ENCODE peak calls at places on chromosomes 4 and X, in ten cellular contexts. One of them, this sample, is unnamed.
A peak's percentile ranks its signal among the peaks of the same experiment; 100 is the strongest.

GRCh38 chr4:41471126-41471665 is 66.8 kb upstream of the LIMCH1 start:
- DNase-seq in epithelial cell of esophagus: no peak
- DNase-seq in non-pigmented ciliary epithelial cell: no peak
- DNase-seq in H54: no peak
- DNase-seq in sciatic nerve: no peak
- DNase-seq in NCI-H510A treated with DMSO at 0.1 percent for 48 hours: no peak
- DNase-seq in stimulated activated naive CD8-positive, alpha-beta T cell treated with anti-CD3 and anti-CD28 coated beads, Interleukin-15, amount 100 ng/mL, for 72 hours: no peak
- DNase-seq in iris pigment epithelial cell: no peak
- DNase-seq in activated CD8-positive, alpha-beta T cell treated with anti-CD3 and anti-CD28 coated beads, Interleukin-2, amount 10 ng/mL, durations not matched to agents 7 days and 5 days: no peak
- DNase-seq in EL: no peak
- DNase-seq in this sample: no peak

GRCh38 chr4:145760961-145761929 is 81.3 kb downstream of the C4orf51 start:
- DNase-seq in epithelial cell of esophagus: no peak
- DNase-seq in non-pigmented ciliary epithelial cell: no peak
- DNase-seq in H54: no peak
- DNase-seq in sciatic nerve: no peak
- DNase-seq in NCI-H510A treated with DMSO at 0.1 percent for 48 hours: no peak
- DNase-seq in stimulated activated naive CD8-positive, alpha-beta T cell treated with anti-CD3 and anti-CD28 coated beads, Interleukin-15, amount 100 ng/mL, for 72 hours: no peak
- DNase-seq in iris pigment epithelial cell: no peak
- DNase-seq in activated CD8-positive, alpha-beta T cell treated with anti-CD3 and anti-CD28 coated beads, Interleukin-2, amount 10 ng/mL, durations not matched to agents 7 days and 5 days: no peak
- DNase-seq in EL: no peak
- DNase-seq in this sample: no peak

GRCh38 chr4:186839122-186840037 is 115.7 kb upstream of the FAT1 start:
- DNase-seq in epithelial cell of esophagus: peak; percentile 53
- DNase-seq in non-pigmented ciliary epithelial cell: peak; percentile 77
- DNase-seq in H54: no peak
- DNase-seq in sciatic nerve: peak; percentile 71
- DNase-seq in NCI-H510A treated with DMSO at 0.1 percent for 48 hours: no peak
- DNase-seq in stimulated activated naive CD8-positive, alpha-beta T cell treated with anti-CD3 and anti-CD28 coated beads, Interleukin-15, amount 100 ng/mL, for 72 hours: no peak
- DNase-seq in iris pigment epithelial cell: peak; percentile 94
- DNase-seq in activated CD8-positive, alpha-beta T cell treated with anti-CD3 and anti-CD28 coated beads, Interleukin-2, amount 10 ng/mL, durations not matched to agents 7 days and 5 days: no peak
- DNase-seq in EL: peak; percentile 84
- DNase-seq in this sample: no peak

GRCh38 chr4:87216469-87216868 is 3.9 kb downstream of the KLHL8 start:
- DNase-seq in epithelial cell of esophagus: peak; percentile 20
- DNase-seq in non-pigmented ciliary epithelial cell: no peak
- DNase-seq in H54: no peak
- DNase-seq in sciatic nerve: no peak
- DNase-seq in NCI-H510A treated with DMSO at 0.1 percent for 48 hours: no peak
- DNase-seq in stimulated activated naive CD8-positive, alpha-beta T cell treated with anti-CD3 and anti-CD28 coated beads, Interleukin-15, amount 100 ng/mL, for 72 hours: no peak
- DNase-seq in iris pigment epithelial cell: peak; percentile 16
- DNase-seq in activated CD8-positive, alpha-beta T cell treated with anti-CD3 and anti-CD28 coated beads, Interleukin-2, amount 10 ng/mL, durations not matched to agents 7 days and 5 days: no peak
- DNase-seq in EL: no peak
- DNase-seq in this sample: no peak

GRCh38 chr4:3499710-3500109 is 32.5 kb downstream of the LRPAP1 start:
- DNase-seq in epithelial cell of esophagus: no peak
- DNase-seq in non-pigmented ciliary epithelial cell: no peak
- DNase-seq in H54: no peak
- DNase-seq in sciatic nerve: no peak
- DNase-seq in NCI-H510A treated with DMSO at 0.1 percent for 48 hours: no peak
- DNase-seq in stimulated activated naive CD8-positive, alpha-beta T cell treated with anti-CD3 and anti-CD28 coated beads, Interleukin-15, amount 100 ng/mL, for 72 hours: no peak
- DNase-seq in iris pigment epithelial cell: no peak
- DNase-seq in activated CD8-positive, alpha-beta T cell treated with anti-CD3 and anti-CD28 coated beads, Interleukin-2, amount 10 ng/mL, durations not matched to agents 7 days and 5 days: no peak
- DNase-seq in EL: no peak
- DNase-seq in this sample: no peak

GRCh38 chr4:136687118-136687517 is 845.2 kb downstream of the PCDH18 start:
- DNase-seq in epithelial cell of esophagus: no peak
- DNase-seq in non-pigmented ciliary epithelial cell: no peak
- DNase-seq in H54: no peak
- DNase-seq in sciatic nerve: no peak
- DNase-seq in NCI-H510A treated with DMSO at 0.1 percent for 48 hours: no peak
- DNase-seq in stimulated activated naive CD8-positive, alpha-beta T cell treated with anti-CD3 and anti-CD28 coated beads, Interleukin-15, amount 100 ng/mL, for 72 hours: no peak
- DNase-seq in iris pigment epithelial cell: peak; percentile 1
- DNase-seq in activated CD8-positive, alpha-beta T cell treated with anti-CD3 and anti-CD28 coated beads, Interleukin-2, amount 10 ng/mL, durations not matched to agents 7 days and 5 days: no peak
- DNase-seq in EL: no peak
- DNase-seq in this sample: no peak

GRCh38 chr4:337143-337931 is at the start of gene ZNF141:
- DNase-seq in epithelial cell of esophagus: peak; percentile 98
- DNase-seq in non-pigmented ciliary epithelial cell: peak; percentile 88
- DNase-seq in H54: no peak
- DNase-seq in sciatic nerve: peak; percentile 97
- DNase-seq in NCI-H510A treated with DMSO at 0.1 percent for 48 hours: peak; percentile 79
- DNase-seq in stimulated activated naive CD8-positive, alpha-beta T cell treated with anti-CD3 and anti-CD28 coated beads, Interleukin-15, amount 100 ng/mL, for 72 hours: peak; percentile 90
- DNase-seq in iris pigment epithelial cell: peak; percentile 99
- DNase-seq in activated CD8-positive, alpha-beta T cell treated with anti-CD3 and anti-CD28 coated beads, Interleukin-2, amount 10 ng/mL, durations not matched to agents 7 days and 5 days: peak; percentile 96
- DNase-seq in EL: peak; percentile 97
- DNase-seq in this sample: peak; percentile 99

GRCh38 chr4:145420595-145421214 is 60.9 kb upstream of the SMAD1 start:
- DNase-seq in epithelial cell of esophagus: peak; percentile 13
- DNase-seq in non-pigmented ciliary epithelial cell: no peak
- DNase-seq in H54: no peak
- DNase-seq in sciatic nerve: no peak
- DNase-seq in NCI-H510A treated with DMSO at 0.1 percent for 48 hours: no peak
- DNase-seq in stimulated activated naive CD8-positive, alpha-beta T cell treated with anti-CD3 and anti-CD28 coated beads, Interleukin-15, amount 100 ng/mL, for 72 hours: no peak
- DNase-seq in iris pigment epithelial cell: no peak
- DNase-seq in activated CD8-positive, alpha-beta T cell treated with anti-CD3 and anti-CD28 coated beads, Interleukin-2, amount 10 ng/mL, durations not matched to agents 7 days and 5 days: no peak
- DNase-seq in EL: no peak
- DNase-seq in this sample: no peak

GRCh38 chrX:97070346-97070745 is 186.6 kb downstream of the RPA4 start:
- DNase-seq in epithelial cell of esophagus: no peak
- DNase-seq in non-pigmented ciliary epithelial cell: no peak
- DNase-seq in H54: no peak
- DNase-seq in sciatic nerve: no peak
- DNase-seq in NCI-H510A treated with DMSO at 0.1 percent for 48 hours: no peak
- DNase-seq in stimulated activated naive CD8-positive, alpha-beta T cell treated with anti-CD3 and anti-CD28 coated beads, Interleukin-15, amount 100 ng/mL, for 72 hours: no peak
- DNase-seq in iris pigment epithelial cell: no peak
- DNase-seq in activated CD8-positive, alpha-beta T cell treated with anti-CD3 and anti-CD28 coated beads, Interleukin-2, amount 10 ng/mL, durations not matched to agents 7 days and 5 days: no peak
- DNase-seq in EL: no peak
- DNase-seq in this sample: no peak

GRCh38 chr4:8200302-8200975 is 1.3 kb downstream of the SH3TC1 start:
- DNase-seq in epithelial cell of esophagus: peak; percentile 61
- DNase-seq in non-pigmented ciliary epithelial cell: no peak
- DNase-seq in H54: no peak
- DNase-seq in sciatic nerve: no peak
- DNase-seq in NCI-H510A treated with DMSO at 0.1 percent for 48 hours: no peak
- DNase-seq in stimulated activated naive CD8-positive, alpha-beta T cell treated with anti-CD3 and anti-CD28 coated beads, Interleukin-15, amount 100 ng/mL, for 72 hours: no peak
- DNase-seq in iris pigment epithelial cell: peak; percentile 71
- DNase-seq in activated CD8-positive, alpha-beta T cell treated with anti-CD3 and anti-CD28 coated beads, Interleukin-2, amount 10 ng/mL, durations not matched to agents 7 days and 5 days: peak; percentile 38
- DNase-seq in EL: peak; percentile 18
- DNase-seq in this sample: peak; percentile 92

GRCh38 chr4:113952452-113953029 is 26.9 kb downstream of the ARSJ start:
- DNase-seq in epithelial cell of esophagus: peak; percentile 58
- DNase-seq in non-pigmented ciliary epithelial cell: no peak
- DNase-seq in H54: no peak
- DNase-seq in sciatic nerve: no peak
- DNase-seq in NCI-H510A treated with DMSO at 0.1 percent for 48 hours: peak; percentile 17
- DNase-seq in stimulated activated naive CD8-positive, alpha-beta T cell treated with anti-CD3 and anti-CD28 coated beads, Interleukin-15, amount 100 ng/mL, for 72 hours: peak; percentile 40
- DNase-seq in iris pigment epithelial cell: peak; percentile 61
- DNase-seq in activated CD8-positive, alpha-beta T cell treated with anti-CD3 and anti-CD28 coated beads, Interleukin-2, amount 10 ng/mL, durations not matched to agents 7 days and 5 days: peak; percentile 45
- DNase-seq in EL: peak; percentile 58
- DNase-seq in this sample: no peak

GRCh38 chr4:65839288-65839919 is 169.1 kb upstream of the EPHA5 start:
- DNase-seq in epithelial cell of esophagus: no peak
- DNase-seq in non-pigmented ciliary epithelial cell: no peak
- DNase-seq in H54: no peak
- DNase-seq in sciatic nerve: no peak
- DNase-seq in NCI-H510A treated with DMSO at 0.1 percent for 48 hours: no peak
- DNase-seq in stimulated activated naive CD8-positive, alpha-beta T cell treated with anti-CD3 and anti-CD28 coated beads, Interleukin-15, amount 100 ng/mL, for 72 hours: no peak
- DNase-seq in iris pigment epithelial cell: no peak
- DNase-seq in activated CD8-positive, alpha-beta T cell treated with anti-CD3 and anti-CD28 coated beads, Interleukin-2, amount 10 ng/mL, durations not matched to agents 7 days and 5 days: no peak
- DNase-seq in EL: no peak
- DNase-seq in this sample: no peak

GRCh38 chr4:108959497-108959896 is 196.6 kb upstream of the ETNPPL start:
- DNase-seq in epithelial cell of esophagus: no peak
- DNase-seq in non-pigmented ciliary epithelial cell: no peak
- DNase-seq in H54: no peak
- DNase-seq in sciatic nerve: no peak
- DNase-seq in NCI-H510A treated with DMSO at 0.1 percent for 48 hours: no peak
- DNase-seq in stimulated activated naive CD8-positive, alpha-beta T cell treated with anti-CD3 and anti-CD28 coated beads, Interleukin-15, amount 100 ng/mL, for 72 hours: no peak
- DNase-seq in iris pigment epithelial cell: peak; percentile 53
- DNase-seq in activated CD8-positive, alpha-beta T cell treated with anti-CD3 and anti-CD28 coated beads, Interleukin-2, amount 10 ng/mL, durations not matched to agents 7 days and 5 days: no peak
- DNase-seq in EL: no peak
- DNase-seq in this sample: no peak

GRCh38 chr4:8600266-8600665 is 7.7 kb downstream of the CPZ start:
- DNase-seq in epithelial cell of esophagus: no peak
- DNase-seq in non-pigmented ciliary epithelial cell: no peak
- DNase-seq in H54: no peak
- DNase-seq in sciatic nerve: no peak
- DNase-seq in NCI-H510A treated with DMSO at 0.1 percent for 48 hours: no peak
- DNase-seq in stimulated activated naive CD8-positive, alpha-beta T cell treated with anti-CD3 and anti-CD28 coated beads, Interleukin-15, amount 100 ng/mL, for 72 hours: no peak
- DNase-seq in iris pigment epithelial cell: no peak
- DNase-seq in activated CD8-positive, alpha-beta T cell treated with anti-CD3 and anti-CD28 coated beads, Interleukin-2, amount 10 ng/mL, durations not matched to agents 7 days and 5 days: no peak
- DNase-seq in EL: no peak
- DNase-seq in this sample: no peak

GRCh38 chr4:98828801-98829200 is 100.1 kb downstream of the EIF4E start:
- DNase-seq in epithelial cell of esophagus: peak; percentile 37
- DNase-seq in non-pigmented ciliary epithelial cell: no peak
- DNase-seq in H54: no peak
- DNase-seq in sciatic nerve: no peak
- DNase-seq in NCI-H510A treated with DMSO at 0.1 percent for 48 hours: no peak
- DNase-seq in stimulated activated naive CD8-positive, alpha-beta T cell treated with anti-CD3 and anti-CD28 coated beads, Interleukin-15, amount 100 ng/mL, for 72 hours: peak; percentile 7
- DNase-seq in iris pigment epithelial cell: peak; percentile 5
- DNase-seq in activated CD8-positive, alpha-beta T cell treated with anti-CD3 and anti-CD28 coated beads, Interleukin-2, amount 10 ng/mL, durations not matched to agents 7 days and 5 days: peak; percentile 45
- DNase-seq in EL: peak; percentile 18
- DNase-seq in this sample: no peak

GRCh38 chr4:156830356-156830755 is 141.2 kb downstream of the PDGFC start:
- DNase-seq in epithelial cell of esophagus: peak; percentile 33
- DNase-seq in non-pigmented ciliary epithelial cell: peak; percentile 56
- DNase-seq in H54: peak; percentile 6
- DNase-seq in sciatic nerve: no peak
- DNase-seq in NCI-H510A treated with DMSO at 0.1 percent for 48 hours: no peak
- DNase-seq in stimulated activated naive CD8-positive, alpha-beta T cell treated with anti-CD3 and anti-CD28 coated beads, Interleukin-15, amount 100 ng/mL, for 72 hours: no peak
- DNase-seq in iris pigment epithelial cell: peak; percentile 58
- DNase-seq in activated CD8-positive, alpha-beta T cell treated with anti-CD3 and anti-CD28 coated beads, Interleukin-2, amount 10 ng/mL, durations not matched to agents 7 days and 5 days: no peak
- DNase-seq in EL: peak; percentile 93
- DNase-seq in this sample: no peak

GRCh38 chr4:182746876-182747275 is 170.3 kb downstream of the DCTD start:
- DNase-seq in epithelial cell of esophagus: peak; percentile 53
- DNase-seq in non-pigmented ciliary epithelial cell: no peak
- DNase-seq in H54: no peak
- DNase-seq in sciatic nerve: no peak
- DNase-seq in NCI-H510A treated with DMSO at 0.1 percent for 48 hours: no peak
- DNase-seq in stimulated activated naive CD8-positive, alpha-beta T cell treated with anti-CD3 and anti-CD28 coated beads, Interleukin-15, amount 100 ng/mL, for 72 hours: no peak
- DNase-seq in iris pigment epithelial cell: no peak
- DNase-seq in activated CD8-positive, alpha-beta T cell treated with anti-CD3 and anti-CD28 coated beads, Interleukin-2, amount 10 ng/mL, durations not matched to agents 7 days and 5 days: no peak
- DNase-seq in EL: no peak
- DNase-seq in this sample: no peak

GRCh38 chrX:39854772-39855747 is 242.7 kb downstream of the BCOR start:
- DNase-seq in epithelial cell of esophagus: no peak
- DNase-seq in non-pigmented ciliary epithelial cell: no peak
- DNase-seq in H54: no peak
- DNase-seq in sciatic nerve: no peak
- DNase-seq in NCI-H510A treated with DMSO at 0.1 percent for 48 hours: peak; percentile 9
- DNase-seq in stimulated activated naive CD8-positive, alpha-beta T cell treated with anti-CD3 and anti-CD28 coated beads, Interleukin-15, amount 100 ng/mL, for 72 hours: peak; percentile 74
- DNase-seq in iris pigment epithelial cell: no peak
- DNase-seq in activated CD8-positive, alpha-beta T cell treated with anti-CD3 and anti-CD28 coated beads, Interleukin-2, amount 10 ng/mL, durations not matched to agents 7 days and 5 days: peak; percentile 87
- DNase-seq in EL: no peak
- DNase-seq in this sample: no peak

GRCh38 chr4:102441978-102442890 is 58.9 kb upstream of the NFKB1 start:
- DNase-seq in epithelial cell of esophagus: no peak
- DNase-seq in non-pigmented ciliary epithelial cell: no peak
- DNase-seq in H54: no peak
- DNase-seq in sciatic nerve: no peak
- DNase-seq in NCI-H510A treated with DMSO at 0.1 percent for 48 hours: no peak
- DNase-seq in stimulated activated naive CD8-positive, alpha-beta T cell treated with anti-CD3 and anti-CD28 coated beads, Interleukin-15, amount 100 ng/mL, for 72 hours: no peak
- DNase-seq in iris pigment epithelial cell: no peak
- DNase-seq in activated CD8-positive, alpha-beta T cell treated with anti-CD3 and anti-CD28 coated beads, Interleukin-2, amount 10 ng/mL, durations not matched to agents 7 days and 5 days: no peak
- DNase-seq in EL: no peak
- DNase-seq in this sample: no peak